ENCODE peak calls at places on chromosome 21, in five cellular contexts. P is H1, M is WTC11, R is GM12878, J is HepG2. D is an unnamed sample.

GRCh38 chr21:43295016-43295958 is 126.5 kb downstream of the CRYAA start:
- DNase-seq in P (no peak), M (no peak), R (no peak), J (no peak), D (no peak)

GRCh38 chr21:29664615-29665014 is 275.2 kb downstream of the GRIK1 start:
- DNase-seq in P (no peak), M (no peak), R (no peak), J (no peak), D (no peak)

GRCh38 chr21:17688912-17689874 is 76.5 kb upstream of the BTG3 start:
- DNase-seq in P (no peak), M (peak; percentile 50), R (no peak), J (peak; percentile 33), D (peak; percentile 19)

GRCh38 chr21:41971891-41972290 is 18.1 kb upstream of the C2CD2 start:
- DNase-seq in P (no peak), M (no peak), R (no peak), J (no peak), D (no peak)

GRCh38 chr21:41766883-41767605 is at the start of gene RIPK4:
- DNase-seq in P (peak; percentile 44), M (peak; percentile 90), R (peak; percentile 19), J (peak; percentile 76), D (no peak)

GRCh38 chr21:42678118-42678430 is 24.7 kb downstream of the PDE9A start:
- DNase-seq in P (no peak), M (no peak), R (no peak), J (no peak), D (no peak)

GRCh38 chr21:16116067-16116466 is 386.3 kb downstream of the USP25 start:
- DNase-seq in P (no peak), M (no peak), R (no peak), J (no peak), D (no peak)

GRCh38 chr21:28215214-28215954 is 777.3 kb downstream of the LTN1 start:
- DNase-seq in P (no peak), M (no peak), R (no peak), J (no peak), D (no peak)

GRCh38 chr21:42164064-42164789 is 54.7 kb upstream of the ABCG1 start:
- DNase-seq in P (peak; percentile 7), M (peak; percentile 57), R (no peak), J (peak; percentile 24), D (peak; percentile 54)

GRCh38 chr21:42840411-42841155 is 38.8 kb downstream of the WDR4 start:
- DNase-seq in P (no peak), M (no peak), R (no peak), J (no peak), D (no peak)

GRCh38 chr21:14737278-14737677 is 191.2 kb upstream of the SAMSN1 start:
- DNase-seq in P (no peak), M (no peak), R (no peak), J (no peak), D (no peak)

GRCh38 chr21:17834639-17835354 is 15.6 kb upstream of the C21orf91 start:
- DNase-seq in P (no peak), M (no peak), R (no peak), J (no peak), D (no peak)

GRCh38 chr21:46039891-46040660 is 57.8 kb upstream of the COL6A2 start:
- DNase-seq in P (no peak), M (no peak), R (no peak), J (no peak), D (no peak)

GRCh38 chr21:46006547-46007497 is 25.3 kb downstream of the COL6A1 start:
- DNase-seq in P (no peak), M (peak; percentile 11), R (no peak), J (no peak), D (no peak)

GRCh38 chr21:37045139-37045538 is 27.7 kb downstream of the PIGP start:
- DNase-seq in P (no peak), M (no peak), R (no peak), J (no peak), D (no peak)

GRCh38 chr21:46052703-46053651 is 44.9 kb upstream of the COL6A2 start:
- DNase-seq in P (no peak), M (no peak), R (no peak), J (no peak), D (no peak)

DNA sequence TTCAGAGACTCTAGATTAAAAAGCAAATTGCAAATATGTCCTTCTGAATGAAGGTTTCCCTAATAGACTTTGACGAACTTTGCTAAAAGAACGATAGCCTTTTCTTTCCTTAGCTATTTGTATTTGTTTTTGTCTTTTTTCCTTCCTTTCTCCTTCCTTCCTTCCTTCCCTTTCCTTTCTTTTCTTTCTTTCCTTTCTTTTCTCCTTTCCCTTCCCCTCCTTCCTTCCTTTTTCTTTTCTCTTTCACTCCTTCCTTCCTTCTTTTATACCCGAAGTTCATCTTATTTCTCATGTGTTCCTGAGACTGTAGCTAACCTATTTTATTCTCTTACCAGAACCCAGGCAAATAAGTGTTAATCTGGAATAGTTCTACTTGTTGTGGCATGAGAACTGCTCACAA is 381.2 kb upstream of the RUNX1 start:
- DNase-seq in P (no peak), M (no peak), R (no peak), J (no peak), D (no peak)
- TF ChIP-seq ATF2 in P (no peak), M (no peak), R (no peak), J (no peak), D (no peak)

GRCh38 chr21:34889287-34889536 is 159.9 kb downstream of the RUNX1 start:
- DNase-seq in P (no peak), M (peak; percentile 37), R (no peak), J (peak; percentile 9), D (no peak)
- TF ChIP-seq ATF2 in P (no peak), M (no peak), R (no peak), J (no peak), D (no peak)

GRCh38 chr21:44710756-44711326 is 531 bp downstream of the TSPEAR start:
- DNase-seq in P (no peak), M (peak; percentile 59), R (no peak), J (no peak), D (no peak)
- TF ChIP-seq ATF2 in P (no peak), M (no peak), R (no peak), J (no peak), D (no peak)

DNA sequence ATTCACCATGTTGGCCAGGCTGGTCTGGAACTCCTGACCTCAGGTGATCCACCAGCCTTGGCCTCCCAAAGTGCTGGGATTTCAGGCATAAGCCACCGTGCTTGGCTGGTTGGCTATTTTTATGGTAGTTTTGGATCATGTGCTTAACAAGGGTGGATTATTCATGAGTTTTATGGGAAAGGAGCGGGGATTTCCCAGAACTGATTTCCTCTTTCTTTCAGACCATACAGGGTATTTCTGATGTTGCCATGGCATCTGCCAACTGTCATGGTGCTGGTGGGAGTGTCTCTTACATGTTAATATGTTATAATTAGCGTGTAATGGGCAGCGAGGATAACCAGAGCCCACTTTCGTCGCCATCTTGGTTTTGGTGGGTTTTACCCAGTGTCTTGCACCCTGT is 3.2 kb downstream of the TRPM2 start:
- DNase-seq in P (no peak), M (no peak), R (no peak), J (no peak), D (no peak)
- TF ChIP-seq ATF2 in P (no peak), M (no peak), R (no peak), J (no peak), D (no peak)

D was measured in K562.